ENCODE peak calls at places on chromosomes 2 and 18, in eight cellular contexts. B is NCI-H345; G is T follicular helper cell; S is GM03348; R is mammary epithelial cell; K is endothelial cell; X is activated CD4-positive, alpha-beta T cell treated with anti-CD3 and anti-CD28 coated beads, Interleukin-2, amount 50 U/mL, for 24 hours; H is amygdala. Y is an unnamed sample.
A peak's percentile ranks its signal among the peaks of the same experiment; 100 is the strongest.

GRCh38 chr2:113780472-113780871 is 24.0 kb upstream of the SLC35F5 start:
- DNase-seq in R (no peak), X (no peak), B (no peak), H (no peak), G (no peak), K (no peak), S (no peak), Y (no peak)

GRCh38 chr2:892401-892800 is 58.2 kb upstream of the SNTG2 start:
- DNase-seq in B (no peak), R (no peak), X (no peak), K (no peak), H (no peak), G (no peak), S (no peak), Y (no peak)

GRCh38 chr2:181790716-181791649 is 100.5 kb upstream of the ITPRID2 start:
- DNase-seq in K (no peak), G (no peak), B (no peak), R (peak; percentile 97), S (peak; percentile 64), X (peak; percentile 7), H (no peak), Y (no peak)

GRCh38 chr2:55585451-55586079 is 31.9 kb downstream of the PPP4R3B start:
- DNase-seq in H (no peak), G (no peak), X (no peak), B (no peak), R (peak; percentile 57), S (peak; percentile 55), K (no peak), Y (no peak)

GRCh38 chr2:222883420-222883819 is 22.6 kb downstream of the ACSL3 start:
- DNase-seq in K (no peak), H (no peak), X (no peak), G (no peak), B (no peak), S (no peak), R (no peak), Y (no peak)

GRCh38 chr2:223086360-223086981 is 34.5 kb downstream of the KCNE4 start:
- DNase-seq in K (no peak), G (no peak), S (no peak), X (no peak), B (no peak), H (no peak), R (no peak), Y (no peak)

GRCh38 chr2:38835990-38836389 is 39.7 kb downstream of the DHX57 start:
- DNase-seq in R (no peak), S (no peak), G (no peak), K (no peak), B (no peak), X (no peak), H (no peak), Y (no peak)

GRCh38 chr2:208189782-208190181 is at the start of gene C2orf80:
- DNase-seq in H (no peak), S (no peak), G (no peak), X (no peak), R (no peak), B (peak; percentile 22), K (no peak), Y (no peak)

GRCh38 chr2:71250945-71251344 is 24.0 kb upstream of the PAIP2B start:
- DNase-seq in K (no peak), B (no peak), S (no peak), X (no peak), G (no peak), R (no peak), H (no peak), Y (no peak)

GRCh38 chr2:113895301-113895700 is 5.4 kb downstream of the ACTR3 start:
- DNase-seq in K (no peak), R (no peak), G (no peak), B (no peak), H (no peak), X (no peak), S (no peak), Y (no peak)

GRCh38 chr18:74936343-74936742 is 272.6 kb downstream of the PTGR3 start:
- DNase-seq in X (no peak), K (no peak), H (no peak), S (no peak), G (no peak), R (no peak), B (no peak), Y (no peak)

GRCh38 chr2:227095346-227095745 is 68.7 kb downstream of the COL4A4 start:
- DNase-seq in H (no peak), S (no peak), K (peak; percentile 9), B (no peak), R (no peak), X (no peak), G (no peak), Y (peak; percentile 21)

GRCh38 chr18:61687317-61687716 is 205.5 kb downstream of the RNF152 start:
- DNase-seq in H (no peak), X (no peak), S (no peak), K (no peak), B (no peak), G (no peak), R (no peak), Y (no peak)

GRCh38 chr2:117470311-117471095 is 344.0 kb upstream of the DDX18 start:
- DNase-seq in R (no peak), G (no peak), S (no peak), K (peak; percentile 62), H (no peak), X (no peak), B (peak; percentile 67), Y (no peak)

GRCh38 chr18:13379930-13380665 is 161.5 kb downstream of the LDLRAD4 start:
- DNase-seq in B (no peak), H (no peak), G (no peak), K (no peak), S (no peak), X (no peak), R (no peak), Y (no peak)

GRCh38 chr18:61992923-61993322 is 100.1 kb upstream of the RNF152 start:
- DNase-seq in B (no peak), G (no peak), R (peak; percentile 41), K (no peak), S (peak; percentile 24), X (no peak), H (no peak), Y (no peak)

GRCh38 chr2:129627437-129627836 is 352.0 kb upstream of the RAB6C start:
- DNase-seq in B (no peak), K (no peak), H (no peak), X (no peak), R (no peak), G (no peak), S (no peak), Y (no peak)

GRCh38 chr18:44592639-44593038 is 88.0 kb upstream of the SETBP1 start:
- DNase-seq in H (no peak), G (no peak), X (no peak), B (no peak), K (no peak), S (no peak), R (no peak), Y (no peak)

GRCh38 chr2:142876423-142876822 is 1.0 kb upstream of the KYNU start:
- DNase-seq in X (no peak), G (no peak), R (peak; percentile 17), H (no peak), B (no peak), K (no peak), S (no peak), Y (no peak)

GRCh38 chr2:11749646-11750349 is 3.4 kb downstream of the LPIN1 start:
- DNase-seq in H (no peak), S (no peak), B (no peak), X (no peak), K (no peak), R (no peak), G (no peak), Y (no peak)

GRCh38 chr2:48844418-48845155 is 89.1 kb upstream of the LHCGR start:
- DNase-seq in K (no peak), B (no peak), H (no peak), S (no peak), X (no peak), G (no peak), R (peak; percentile 78), Y (no peak)

GRCh38 chr2:12702661-12703121 is 14.0 kb upstream of the TRIB2 start:
- DNase-seq in G (no peak), H (no peak), S (peak; percentile 68), R (peak; percentile 94), B (peak; percentile 82), X (no peak), K (no peak), Y (no peak)

GRCh38 chr2:225177098-225177497 is 134.8 kb upstream of the DOCK10 start:
- DNase-seq in B (no peak), H (no peak), X (no peak), G (no peak), S (peak; percentile 55), R (peak; percentile 72), K (no peak), Y (no peak)

GRCh38 chr2:74843371-74844298 is 9.7 kb downstream of the HK2 start:
- DNase-seq in B (no peak), K (peak; percentile 12), G (no peak), H (no peak), S (peak; percentile 69), X (no peak), R (peak; percentile 81), Y (no peak)

GRCh38 chr18:3051718-3052410 is 38.9 kb upstream of the LPIN2 start:
- DNase-seq in R (no peak), S (no peak), K (no peak), B (peak; percentile 46), H (no peak), X (no peak), G (no peak), Y (no peak)

GRCh38 chr18:57440331-57441101 is 5.3 kb downstream of the ONECUT2 start:
- DNase-seq in R (no peak), K (peak; percentile 41), G (no peak), S (no peak), H (no peak), X (no peak), B (no peak), Y (no peak)

GRCh38 chr2:83233284-83233683 is 1225.8 kb downstream of the SUCLG1 start:
- DNase-seq in B (no peak), H (no peak), R (peak; percentile 1), X (no peak), K (no peak), S (no peak), G (no peak), Y (no peak)

GRCh38 chr2:176136375-176137248 is 7.1 kb downstream of the HOXD8 start:
- DNase-seq in B (no peak), S (peak; percentile 64), X (no peak), G (no peak), H (no peak), R (no peak), K (no peak), Y (no peak)

GRCh38 chr2:39642054-39642742 is 23.5 kb upstream of the TMEM178A start:
- DNase-seq in B (no peak), S (peak; percentile 79), R (peak; percentile 79), H (no peak), X (no peak), G (no peak), K (no peak), Y (no peak)

GRCh38 chr2:133504566-133505505 is 63.4 kb downstream of the NCKAP5 start:
- DNase-seq in B (peak; percentile 11), G (no peak), S (peak; percentile 19), X (no peak), R (peak; percentile 54), H (peak; percentile 6), K (no peak), Y (no peak)

GRCh38 chr2:176653856-176654443 is 384.7 kb downstream of the MTX2 start:
- DNase-seq in X (no peak), B (peak; percentile 66), S (peak; percentile 76), H (peak; percentile 5), K (peak; percentile 66), G (no peak), R (peak; percentile 67), Y (no peak)

GRCh38 chr2:138794734-138795133 is 14.5 kb upstream of the NXPH2 start:
- DNase-seq in R (no peak), B (no peak), S (no peak), H (no peak), X (no peak), G (no peak), K (no peak), Y (no peak)

GRCh38 chr2:3636586-3637310 is 21.3 kb upstream of the ALLC start:
- DNase-seq in X (no peak), K (no peak), B (no peak), H (no peak), G (no peak), S (no peak), R (no peak), Y (no peak)

GRCh38 chr2:26178746-26179436 is 6.0 kb downstream of the GAREM2 start:
- DNase-seq in X (no peak), S (peak; percentile 72), B (no peak), H (no peak), R (no peak), G (no peak), K (no peak), Y (no peak)

Y was measured in D721Med.